ENCODE peak calls at places on chromosome 6, in nine cellular contexts. M is suprapubic skin, L is body of pancreas, U is ovary, D is gastrocnemius medialis, R is right lobe of liver, F is breast epithelium, G is A549, H is uterus. A is an unnamed sample.

GRCh38 chr6:15620616-15621015 is 42.2 kb downstream of the DTNBP1 start:
- DNase-seq in R (no peak), G (no peak), D (peak; percentile 6), M (no peak), L (no peak), H (no peak), U (no peak), F (no peak), A (no peak)

GRCh38 chr6:20202070-20202658 is 10.1 kb downstream of the MBOAT1 start:
- DNase-seq in D (no peak), U (no peak), H (no peak), L (no peak), F (no peak), R (no peak), G (peak; percentile 59), M (no peak), A (no peak)

GRCh38 chr6:139426795-139427194 is 52.3 kb upstream of the CITED2 start:
- DNase-seq in M (no peak), G (no peak), L (no peak), R (no peak), D (no peak), H (no peak), U (no peak), F (no peak), A (no peak)

GRCh38 chr6:136994782-136995181 is 50.0 kb downstream of the IL20RA start:
- DNase-seq in L (no peak), H (no peak), U (no peak), R (no peak), G (no peak), D (no peak), F (no peak), M (no peak), A (no peak)

GRCh38 chr6:133424359-133424758 is 183.2 kb downstream of the EYA4 start:
- DNase-seq in H (no peak), F (no peak), U (no peak), L (no peak), M (no peak), G (no peak), R (no peak), D (no peak), A (no peak)

GRCh38 chr6:130848945-130849344 is 21.7 kb downstream of the SMLR1 start:
- DNase-seq in G (no peak), R (no peak), L (no peak), F (no peak), H (no peak), U (no peak), M (no peak), D (no peak), A (no peak)

GRCh38 chr6:43702522-43703440 is 15.2 kb upstream of the MRPS18A start:
- DNase-seq in H (peak; percentile 88), M (peak; percentile 97), G (peak; percentile 84), F (peak; percentile 63), D (peak; percentile 80), U (peak; percentile 93), L (peak; percentile 96), R (peak; percentile 74), A (peak; percentile 94)

GRCh38 chr6:87682310-87682709 is 19.7 kb downstream of the AKIRIN2 start:
- DNase-seq in R (no peak), M (no peak), F (no peak), G (no peak), L (no peak), H (no peak), U (no peak), D (no peak), A (no peak)

GRCh38 chr6:17360564-17360963 is 32.8 kb upstream of the CAP2 start:
- DNase-seq in D (no peak), M (no peak), R (no peak), L (no peak), U (no peak), H (no peak), F (no peak), G (no peak), A (no peak)

GRCh38 chr6:132919476-132919875 is 105.1 kb downstream of the RPS12 start:
- DNase-seq in F (peak; percentile 32), U (peak; percentile 72), R (no peak), H (peak; percentile 81), D (peak; percentile 51), G (no peak), M (no peak), L (peak; percentile 52), A (peak; percentile 63)

GRCh38 chr6:139533573-139534471 is 159.4 kb upstream of the CITED2 start:
- DNase-seq in F (no peak), M (no peak), L (peak; percentile 61), U (peak; percentile 46), D (no peak), G (no peak), R (no peak), H (no peak), A (no peak)

GRCh38 chr6:153145591-153145990 is 14.5 kb upstream of the RGS17 start:
- DNase-seq in F (no peak), G (no peak), D (no peak), L (no peak), H (no peak), U (no peak), R (no peak), M (no peak), A (no peak)

GRCh38 chr6:99241905-99242534 is 107.5 kb downstream of the FAXC start:
- DNase-seq in U (no peak), F (no peak), M (no peak), H (no peak), D (no peak), G (no peak), R (no peak), L (no peak), A (no peak)

GRCh38 chr6:163459007-163459406 is 44.5 kb downstream of the QKI start:
- DNase-seq in F (no peak), R (no peak), D (no peak), G (no peak), L (no peak), H (no peak), M (no peak), U (no peak), A (no peak)
- H3K4me1 ChIP-seq in F (peaks cover 10% of the 10 kb centered on the region), R (no peaks in the 10 kb centered on the region), D (peaks cover 94% of the 10 kb centered on the region), G (peaks cover 39% of the 10 kb centered on the region), L (peaks cover 31% of the 10 kb centered on the region), H (no peaks in the 10 kb centered on the region), M (peaks cover 22% of the 10 kb centered on the region), U (peaks cover 7% of the 10 kb centered on the region), A (peaks cover 22% of the 10 kb centered on the region)

GRCh38 chr6:169691260-169691659 is 10.6 kb downstream of the WDR27 start:
- DNase-seq in H (no peak), F (no peak), D (no peak), M (no peak), R (no peak), G (no peak), L (no peak), U (no peak), A (no peak)

GRCh38 chr6:169684056-169684455 is 17.8 kb downstream of the WDR27 start:
- DNase-seq in U (no peak), R (no peak), D (no peak), F (no peak), H (no peak), G (no peak), M (no peak), L (no peak), A (no peak)

GRCh38 chr6:169689247-169689646 is 12.6 kb downstream of the WDR27 start:
- DNase-seq in U (no peak), H (no peak), R (no peak), D (no peak), M (no peak), L (no peak), F (no peak), G (no peak), A (no peak)

GRCh38 chr6:169685860-169686259 is 16.0 kb downstream of the WDR27 start:
- DNase-seq in L (no peak), R (no peak), M (no peak), F (no peak), D (no peak), H (no peak), G (no peak), U (no peak), A (no peak)
- H3K27ac ChIP-seq in L (no peak overlapping the region), R (no peak overlapping the region), M (no peak overlapping the region), F (no peak overlapping the region), D (no peak overlapping the region), H (no peak overlapping the region), G (no peak overlapping the region), U (no peak overlapping the region), A (no peak overlapping the region)

GRCh38 chr6:6738922-6739717 is 150.6 kb downstream of the LY86 start:
- DNase-seq in F (no peak), U (no peak), M (no peak), L (no peak), D (no peak), G (no peak), H (no peak), R (no peak), A (no peak)
- TF ChIP-seq POLR2A in F (no peak), U (no peak), M (no peak), L (no peak), D (no peak), G (no peak), H (no peak), R (no peak), A (no peak)

GRCh38 chr6:159754959-159755914 is 6.6 kb upstream of the ACAT2 start:
- DNase-seq in G (no peak), M (no peak), U (no peak), L (no peak), F (no peak), R (no peak), H (no peak), D (no peak), A (no peak)

GRCh38 chr6:159746759-159747158 is 15.1 kb upstream of the ACAT2 start:
- DNase-seq in L (no peak), R (no peak), G (no peak), D (no peak), H (no peak), U (no peak), M (no peak), F (no peak), A (no peak)

GRCh38 chr6:159754401-159754800 is 7.4 kb upstream of the ACAT2 start:
- DNase-seq in D (no peak), U (no peak), G (no peak), R (no peak), L (no peak), M (no peak), H (no peak), F (no peak), A (no peak)

GRCh38 chr6:159753081-159753872 is 8.6 kb upstream of the ACAT2 start:
- DNase-seq in H (no peak), U (no peak), L (no peak), F (no peak), D (no peak), G (no peak), R (no peak), M (no peak), A (no peak)

DNA sequence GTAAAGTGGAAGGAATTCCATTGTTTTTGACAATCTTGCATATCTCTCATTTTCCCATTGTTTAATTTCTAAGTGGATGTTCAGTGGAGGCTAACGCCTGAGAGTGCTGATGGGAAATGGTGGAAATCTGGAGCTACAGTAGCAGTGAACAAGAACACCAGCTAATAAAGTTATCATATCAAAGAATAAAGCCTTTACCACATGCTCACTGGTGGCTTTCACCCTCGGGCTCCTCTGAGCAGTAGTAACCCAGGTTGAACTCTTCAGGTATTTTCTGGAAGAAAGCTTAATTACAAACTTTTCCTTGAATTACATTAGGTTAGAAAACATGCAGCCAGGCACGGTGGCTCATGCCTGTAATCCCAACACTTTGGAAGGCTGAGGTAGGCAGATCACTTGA is 10.4 kb upstream of the ACAT2 start:
- DNase-seq in H (no peak), M (no peak), R (no peak), U (no peak), G (no peak), D (no peak), L (no peak), F (no peak), A (no peak)
- H3K4me1 ChIP-seq in H (no peaks in the 10 kb centered on the region), M (no peaks in the 10 kb centered on the region), R (no peaks in the 10 kb centered on the region), U (no peaks in the 10 kb centered on the region), G (no peaks in the 10 kb centered on the region), D (peaks cover 5% of the 10 kb centered on the region), L (no peaks in the 10 kb centered on the region), F (peaks cover 4% of the 10 kb centered on the region), A (no peaks in the 10 kb centered on the region)

GRCh38 chr6:54070025-54070424 is 41.2 kb upstream of the MLIP start:
- DNase-seq in R (no peak), L (no peak), U (no peak), M (no peak), D (no peak), H (no peak), G (no peak), F (no peak), A (no peak)
- H3K27ac ChIP-seq in R (peak overlapping the region; percentile 62), L (no peak overlapping the region), U (no peak overlapping the region), M (no peak overlapping the region), D (peak overlapping the region; percentile 90), H (no peak overlapping the region), G (no peak overlapping the region), F (no peak overlapping the region), A (peak overlapping the region; percentile 24)

A was measured in heart left ventricle.